ENCODE peak calls at places on chromosomes 11 and 22, in seven cellular contexts. X is cardiac muscle cell; W is HepG2; A is CD8-positive, alpha-beta T cell; H is tibial artery; D is adrenal gland; T is heart right ventricle. U is an unnamed sample. For H3K4me1 and H3K27me3, the result is how much of the 10 kb centered on the place peaks cover.

GRCh38 chr11:63862923-63863322 is 24.0 kb downstream of the MARK2 start:
- DNase-seq in X (no peak), W (peak), A (no peak), H (no peak), D (peak), T (no peak), U (no peak)

GRCh38 chr11:96340555-96340885 is 2.5 kb downstream of the MAML2 start:
- DNase-seq in X (no peak), W (no peak), A (no peak), H (no peak), D (no peak), T (no peak), U (no peak)

GRCh38 chr11:71222318-71223080 is 29.9 kb downstream of the SHANK2 start:
- DNase-seq in X (no peak), W (no peak), A (no peak), H (peak), D (no peak), T (peak), U (no peak)

GRCh38 chr11:87493516-87493915 is 455.8 kb downstream of the TMEM135 start:
- DNase-seq in X (no peak), W (no peak), A (no peak), H (no peak), D (no peak), T (no peak), U (no peak)

GRCh38 chr11:111540921-111541208 is 345 bp downstream of the LAYN start:
- DNase-seq in X (no peak), W (no peak), A (no peak), H (no peak), D (no peak), T (no peak), U (no peak)

GRCh38 chr11:123055132-123055924 is 6.6 kb downstream of the HSPA8 start:
- DNase-seq in X (no peak), W (no peak), A (no peak), H (no peak), D (no peak), T (no peak), U (no peak)

GRCh38 chr11:15119352-15119751 is 4.6 kb downstream of the INSC start:
- DNase-seq in X (no peak), W (no peak), A (no peak), H (no peak), D (no peak), T (no peak), U (no peak)

GRCh38 chr22:19182472-19183157 is 4.1 kb upstream of the SLC25A1 start:
- DNase-seq in X (no peak), W (no peak), A (no peak), H (no peak), D (no peak), T (no peak), U (no peak)

GRCh38 chr11:86160546-86161149 is 83.9 kb upstream of the EED start:
- DNase-seq in X (no peak), W (peak), A (no peak), H (no peak), D (no peak), T (no peak), U (no peak)

GRCh38 chr11:19577849-19578619 is 134.6 kb upstream of the NAV2 start:
- DNase-seq in X (peak), W (no peak), A (no peak), H (peak), D (no peak), T (peak), U (no peak)

GRCh38 chr11:75028321-75029097 is 39.8 kb downstream of the NEU3 start:
- DNase-seq in X (no peak), W (no peak), A (no peak), H (no peak), D (no peak), T (no peak), U (peak)

GRCh38 chr11:59429924-59430516 is 3.8 kb upstream of the OR5A2 start:
- DNase-seq in X (peak), W (peak), A (no peak), H (no peak), D (peak), T (no peak), U (peak)
- H3K4me1 ChIP-seq in X (under half), W (under half), A (under half), H (under half), D (under half), T (under half), U (under half)

DNA sequence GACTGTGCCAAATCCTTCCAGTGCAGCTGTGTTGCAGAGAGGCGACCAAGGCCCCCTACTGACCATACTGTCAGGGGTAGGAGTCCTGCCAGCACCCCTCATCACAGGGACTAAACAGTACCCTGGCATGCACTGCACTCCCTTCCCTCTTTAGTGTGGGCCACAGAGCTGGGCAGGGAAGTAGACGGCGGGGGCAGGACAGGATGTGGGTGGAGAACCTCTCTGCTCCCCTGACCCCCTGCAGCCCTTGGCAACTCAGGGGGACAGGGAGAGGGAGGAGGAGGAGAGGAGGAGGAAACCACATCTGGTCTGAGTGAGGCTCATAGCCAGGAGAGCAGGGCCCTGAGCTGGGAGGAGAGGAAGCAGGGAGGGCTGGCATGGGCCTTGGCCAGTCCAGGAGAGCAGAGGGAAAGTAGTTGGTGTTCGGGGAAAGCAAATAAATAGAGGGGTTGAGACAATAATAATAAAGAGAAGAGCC is 61.7 kb downstream of the RPUSD4 start:
- DNase-seq in X (no peak), W (no peak), A (no peak), H (no peak), D (no peak), T (no peak), U (no peak)
- H3K27me3 ChIP-seq in X (under half), W (under half), A (under half), H (under half), D (under half), T (under half), U (under half)

GRCh38 chr11:17469998-17470397 is 6.6 kb downstream of the ABCC8 start:
- DNase-seq in X (no peak), W (no peak), A (no peak), H (no peak), D (no peak), T (no peak), U (no peak)

GRCh38 chr11:17472467-17472866 is 4.2 kb downstream of the ABCC8 start:
- DNase-seq in X (no peak), W (no peak), A (no peak), H (no peak), D (no peak), T (no peak), U (no peak)

GRCh38 chr11:17463795-17464194 is 12.8 kb downstream of the ABCC8 start:
- DNase-seq in X (no peak), W (no peak), A (no peak), H (no peak), D (no peak), T (no peak), U (peak)

GRCh38 chr11:17471501-17471900 is 5.1 kb downstream of the ABCC8 start:
- DNase-seq in X (no peak), W (peak), A (no peak), H (no peak), D (no peak), T (no peak), U (no peak)

DNA sequence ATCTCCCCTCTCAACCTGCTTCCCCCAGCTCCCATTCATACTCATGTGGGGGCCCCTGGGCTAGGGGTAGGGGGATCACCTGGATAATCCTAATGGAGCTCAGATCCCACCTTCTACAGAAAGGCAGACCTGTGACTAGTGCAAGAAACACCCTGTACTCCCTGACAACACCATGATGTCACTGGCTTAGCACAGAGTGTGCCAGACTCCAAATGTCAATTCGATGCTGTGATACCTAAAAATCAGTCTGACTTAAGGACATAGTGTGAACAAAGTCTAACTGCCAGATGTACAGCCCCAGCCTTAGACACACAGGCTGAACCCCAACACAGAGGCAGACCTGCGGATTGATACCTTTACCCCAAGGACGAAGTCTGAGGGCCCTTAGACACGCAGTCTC is 8.6 kb downstream of the ABCC8 start:
- DNase-seq in X (no peak), W (no peak), A (no peak), H (no peak), D (no peak), T (no peak), U (no peak)
- H3K4me1 ChIP-seq in X (under half), W (under half), A (under half), H (under half), D (under half), T (under half), U (under half)

DNA sequence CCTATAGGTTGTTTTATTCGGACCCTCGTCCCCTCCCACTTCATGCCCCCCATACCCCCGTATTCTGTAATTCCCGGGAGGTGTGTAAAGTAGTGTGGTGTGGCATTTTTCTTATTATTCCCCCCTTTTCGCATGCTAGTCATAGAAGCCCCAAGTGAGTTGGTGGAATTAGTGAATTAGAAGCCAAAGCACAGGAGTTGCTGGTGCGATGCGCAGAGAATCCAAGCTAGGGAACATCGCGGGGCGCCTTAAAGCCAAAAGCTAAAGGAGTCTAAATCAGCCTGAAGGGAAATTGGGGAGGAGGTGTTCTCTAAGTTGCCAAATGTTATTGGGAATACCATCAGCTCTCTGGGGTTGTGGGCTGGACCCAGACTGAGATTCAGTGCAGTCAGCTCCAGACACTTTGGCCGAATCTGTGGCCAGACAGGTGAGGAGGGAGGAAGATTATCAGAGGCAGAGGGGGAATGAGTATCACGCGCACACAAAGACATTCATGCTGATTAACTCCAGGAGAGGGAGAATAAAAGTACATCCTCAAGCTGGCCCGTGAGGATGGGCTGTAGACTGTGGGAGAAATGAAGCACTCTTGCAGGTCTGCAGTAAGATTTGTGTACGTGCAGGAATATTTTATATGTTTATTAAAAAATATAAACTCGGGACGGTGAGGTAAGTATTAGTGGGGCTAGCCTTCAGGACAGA is 102.8 kb upstream of the HSD17B12 start:
- DNase-seq in X (no peak), W (no peak), A (no peak), H (no peak), D (no peak), T (no peak), U (no peak)
- H3K27me3 ChIP-seq in X (half or more), W (under half), A (under half), H (under half), D (half or more), T (under half), U (under half)

DNA sequence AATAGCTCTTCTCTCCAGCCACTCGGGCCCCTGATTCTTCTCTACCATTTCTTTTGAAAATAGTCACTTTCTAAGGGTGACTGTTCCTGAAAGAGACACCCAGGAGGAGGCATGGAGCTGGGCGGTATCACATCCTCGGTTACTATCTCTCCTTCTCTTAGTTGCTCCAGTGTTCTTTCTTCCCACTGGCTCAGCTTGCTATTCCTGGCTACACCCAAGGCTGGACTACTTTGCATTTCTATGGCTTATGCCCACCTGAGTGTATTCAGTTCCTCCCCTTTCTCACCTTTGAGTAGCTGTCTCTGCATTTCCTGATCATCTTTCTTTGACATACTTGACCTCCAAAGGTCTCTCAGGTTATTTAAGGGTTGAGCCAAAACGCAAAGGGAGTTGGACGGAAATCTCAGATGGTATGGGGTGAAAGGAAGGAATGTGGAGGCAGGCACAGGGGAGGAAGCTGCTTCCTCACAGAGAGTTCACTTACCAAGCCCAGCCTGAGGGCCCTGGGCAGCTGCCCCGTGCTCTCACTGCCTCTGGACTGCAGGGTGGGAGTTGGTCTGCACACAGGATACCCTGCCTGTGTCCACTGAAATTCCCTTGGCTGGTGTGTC is 155.7 kb downstream of the SNX19 start:
- DNase-seq in X (no peak), W (no peak), A (no peak), H (no peak), D (no peak), T (no peak), U (no peak)
- H3K4me1 ChIP-seq in X (under half), W (under half), A (under half), H (under half), D (under half), T (under half), U (under half)

DNA sequence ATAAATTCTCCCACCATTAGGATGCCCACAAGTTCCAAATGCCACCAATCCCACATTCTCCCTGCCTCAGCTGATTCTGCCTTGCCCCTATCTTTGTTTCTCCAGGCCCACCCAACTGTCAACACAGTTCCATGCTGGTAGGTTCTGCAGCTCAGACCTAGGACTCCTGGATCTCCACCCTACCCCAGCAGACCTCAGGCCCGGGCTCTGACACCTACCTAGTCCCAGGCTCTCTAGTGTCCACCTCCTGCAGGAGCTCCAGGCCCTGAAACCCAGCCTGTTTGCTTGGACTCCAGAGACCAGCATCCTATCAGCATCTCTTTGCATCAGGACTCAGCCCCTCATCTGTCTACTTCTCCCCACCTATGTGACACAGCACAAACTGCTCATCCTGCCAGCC is 86.5 kb downstream of the PDE2A start:
- DNase-seq in X (no peak), W (no peak), A (no peak), H (no peak), D (no peak), T (no peak), U (no peak)
- H3K27me3 ChIP-seq in X (half or more), W (under half), A (under half), H (under half), D (under half), T (under half), U (under half)